ENCODE peak calls at places on chromosome 16, in eight cellular contexts. A is DMS153; U is Peyer's patch; D is M059J; Z is activated CD4-positive, alpha-beta T cell treated with anti-CD3 and anti-CD28 coated beads, Interleukin-2, amount 50 U/mL, for 48 hours; M is GM12878; H is right cardiac atrium; R is aorta. N is an unnamed sample.

GRCh38 chr16:672851-673250 is 2.6 kb upstream of the RHBDL1 start:
- DNase-seq in D (no peak), M (no peak), Z (no peak), U (no peak), R (no peak), A (no peak), H (no peak), N (no peak)

GRCh38 chr16:5328546-5328945 is 231.0 kb upstream of the EEF2KMT start:
- DNase-seq in H (no peak), D (peak), Z (no peak), R (no peak), M (no peak), U (no peak), A (no peak), N (no peak)

GRCh38 chr16:55015181-55015913 is 84.7 kb downstream of the IRX5 start:
- DNase-seq in A (no peak), Z (no peak), U (no peak), R (no peak), M (no peak), H (no peak), D (peak), N (no peak)

GRCh38 chr16:28087675-28088285 is 24.3 kb upstream of the GSG1L start:
- DNase-seq in D (no peak), H (no peak), Z (no peak), U (no peak), R (no peak), A (no peak), M (no peak), N (no peak)

GRCh38 chr16:52498640-52499039 is 48.3 kb downstream of the TOX3 start:
- DNase-seq in A (peak), M (no peak), D (no peak), H (peak), Z (no peak), U (no peak), R (no peak), N (no peak)

GRCh38 chr16:75676909-75677308 is at the start of gene CPHXL2:
- DNase-seq in A (no peak), U (no peak), Z (no peak), R (no peak), H (no peak), M (no peak), D (no peak), N (no peak)

GRCh38 chr16:50121278-50121677 is 31.8 kb upstream of the TENT4B start:
- DNase-seq in H (no peak), U (no peak), R (no peak), D (peak), M (peak), Z (peak), A (no peak), N (no peak)

GRCh38 chr16:51374346-51374745 is 223.3 kb upstream of the SALL1 start:
- DNase-seq in M (no peak), U (no peak), R (no peak), H (no peak), D (peak), Z (no peak), A (no peak), N (no peak)

GRCh38 chr16:81599034-81599744 is 154.6 kb downstream of the CMIP start:
- DNase-seq in Z (no peak), A (peak), U (no peak), D (peak), M (no peak), R (no peak), H (no peak), N (no peak)

GRCh38 chr16:89899879-89900481 is 18.7 kb upstream of the MC1R start:
- DNase-seq in H (peak), M (no peak), Z (no peak), D (no peak), R (no peak), U (no peak), A (no peak), N (no peak)

GRCh38 chr16:57374067-57374534 is 1.8 kb downstream of the CX3CL1 start:
- DNase-seq in Z (no peak), M (no peak), U (no peak), A (no peak), D (no peak), H (no peak), R (peak), N (no peak)

GRCh38 chr16:57341441-57342303 is 16.9 kb upstream of the CCL22 start:
- DNase-seq in A (no peak), D (peak), R (no peak), M (no peak), U (no peak), Z (no peak), H (no peak), N (no peak)

GRCh38 chr16:84044108-84044488 is 1.5 kb upstream of the SLC38A8 start:
- DNase-seq in U (no peak), A (no peak), D (peak), M (no peak), R (peak), H (peak), Z (no peak), N (peak)

GRCh38 chr16:88468289-88469129 is 15.4 kb downstream of the ZFPM1 start:
- DNase-seq in M (no peak), H (peak), U (no peak), D (peak), R (no peak), Z (no peak), A (no peak), N (peak)

GRCh38 chr16:62549875-62550274 is 513.6 kb upstream of the CDH8 start:
- DNase-seq in D (no peak), Z (no peak), M (no peak), H (no peak), U (no peak), A (no peak), R (no peak), N (no peak)

GRCh38 chr16:278863-279366 is 1.5 kb upstream of the ARHGDIG start:
- DNase-seq in H (no peak), M (peak), D (peak), Z (peak), U (no peak), R (no peak), A (peak), N (no peak)

GRCh38 chr16:81937305-81938038 is 73.8 kb downstream of the SDR42E1 start:
- DNase-seq in Z (no peak), D (peak), R (no peak), H (no peak), U (no peak), A (peak), M (no peak), N (no peak)